ENCODE peak calls at places on chromosomes 4 and X, in ten cellular contexts. Y, G, Q, T, A, J, H, K, L and U are unnamed samples.

GRCh38 chrX:22686138-22686541 is 313.6 kb upstream of the DDX53 start:
- DNase-seq in Y (peak; percentile 35), G (no peak), Q (peak; percentile 61), T (no peak), A (no peak), J (no peak), H (no peak), K (no peak), L (no peak), U (no peak)

GRCh38 chr4:133597252-133597651 is 448.2 kb downstream of the PCDH10 start:
- DNase-seq in Y (no peak), G (no peak), Q (no peak), T (no peak), A (no peak), J (no peak), H (no peak), K (no peak), L (no peak), U (no peak)

GRCh38 chr4:44150091-44150576 is 298.5 kb downstream of the KCTD8 start:
- DNase-seq in Y (no peak), G (no peak), Q (no peak), T (no peak), A (no peak), J (no peak), H (no peak), K (no peak), L (no peak), U (no peak)

GRCh38 chr4:121594796-121595526 is 101.8 kb downstream of the ANXA5 start:
- DNase-seq in Y (no peak), G (no peak), Q (peak; percentile 64), T (peak; percentile 2), A (no peak), J (no peak), H (no peak), K (no peak), L (no peak), U (no peak)

GRCh38 chrX:39438603-39439602 is 637.6 kb downstream of the MID1IP1 start:
- DNase-seq in Y (no peak), G (no peak), Q (no peak), T (no peak), A (no peak), J (no peak), H (no peak), K (no peak), L (no peak), U (no peak)

GRCh38 chr4:40264995-40265909 is 68.4 kb downstream of the RHOH start:
- DNase-seq in Y (no peak), G (peak; percentile 20), Q (no peak), T (no peak), A (peak; percentile 37), J (no peak), H (no peak), K (no peak), L (peak; percentile 63), U (no peak)

GRCh38 chr4:2818351-2818939 is 25.2 kb upstream of the ADD1 start:
- DNase-seq in Y (no peak), G (no peak), Q (no peak), T (no peak), A (no peak), J (no peak), H (peak; percentile 80), K (no peak), L (no peak), U (no peak)

GRCh38 chrX:129932792-129933321 is 26.9 kb downstream of the UTP14A start:
- DNase-seq in Y (no peak), G (peak; percentile 32), Q (peak; percentile 71), T (peak; percentile 44), A (no peak), J (no peak), H (no peak), K (no peak), L (peak; percentile 26), U (peak; percentile 75)

GRCh38 chr4:79088991-79089705 is 149.9 kb upstream of the PAQR3 start:
- DNase-seq in Y (no peak), G (no peak), Q (no peak), T (no peak), A (no peak), J (no peak), H (no peak), K (no peak), L (no peak), U (no peak)

GRCh38 chr4:150337709-150338108 is 244.2 kb upstream of the MAB21L2 start:
- DNase-seq in Y (no peak), G (no peak), Q (no peak), T (no peak), A (no peak), J (no peak), H (no peak), K (no peak), L (no peak), U (no peak)

DNA sequence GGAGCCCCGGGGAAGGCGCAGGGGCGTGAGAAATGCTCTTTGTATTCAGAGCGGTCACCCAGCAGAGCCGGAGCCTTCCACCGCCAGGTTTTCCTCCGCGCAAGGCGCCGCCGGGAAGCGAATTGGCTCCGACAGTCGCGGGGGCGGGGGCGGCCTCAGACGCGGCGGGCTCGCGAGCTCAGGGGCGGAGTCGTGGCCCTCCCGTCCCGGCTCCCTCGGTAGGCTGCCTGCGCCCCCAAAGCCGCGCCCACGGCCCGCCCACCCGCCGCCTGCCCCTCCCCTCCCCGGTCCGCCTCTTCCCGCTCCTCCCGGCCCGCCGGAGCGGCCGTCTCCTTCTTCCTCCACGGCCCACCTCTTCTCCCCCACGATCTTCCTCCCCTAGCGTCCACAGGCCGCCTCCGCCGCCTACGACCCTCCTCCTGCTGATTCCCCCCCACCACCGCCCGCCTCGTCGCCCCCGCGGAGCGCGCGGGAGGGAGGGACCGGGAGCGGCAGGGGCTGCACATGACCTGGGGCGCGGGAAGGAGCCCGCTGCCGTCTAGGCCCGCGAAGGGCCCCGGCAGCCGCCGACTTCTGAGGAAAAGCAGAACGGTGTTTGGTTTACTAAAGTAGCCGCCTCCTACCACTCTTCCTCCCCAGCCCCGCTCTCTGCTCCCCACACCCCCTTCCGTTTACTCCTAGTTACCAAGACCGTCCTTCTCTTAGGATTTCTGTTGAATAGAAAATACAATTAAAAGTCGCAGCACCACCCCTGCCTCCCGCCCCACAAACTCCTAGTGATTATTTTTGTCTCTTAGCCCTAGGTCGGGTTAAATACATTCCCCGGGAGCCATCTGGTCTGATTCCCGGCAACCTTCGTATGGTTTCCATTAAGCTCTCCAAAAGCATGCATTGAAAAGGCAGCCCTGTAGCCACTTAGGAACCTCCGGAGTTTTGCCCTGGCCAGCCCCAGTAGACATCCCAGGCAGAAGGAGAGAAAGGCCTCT is 53.2 kb downstream of the C4orf51 start:
- DNase-seq in Y (peak; percentile 83), G (peak; percentile 96), Q (peak; percentile 98), T (peak; percentile 83), A (peak; percentile 96), J (peak; percentile 35), H (peak; percentile 93), K (peak; percentile 95), L (peak; percentile 95), U (peak; percentile 92)
- TF ChIP-seq POLR2A in Y (peak; percentile 68), G (peak; percentile 85), Q (peak; percentile 83), T (peak; percentile 16), A (no peak), J (peak; percentile 47), H (peak; percentile 85), K (peak; percentile 84), L (peak; percentile 77), U (peak; percentile 63)

DNA sequence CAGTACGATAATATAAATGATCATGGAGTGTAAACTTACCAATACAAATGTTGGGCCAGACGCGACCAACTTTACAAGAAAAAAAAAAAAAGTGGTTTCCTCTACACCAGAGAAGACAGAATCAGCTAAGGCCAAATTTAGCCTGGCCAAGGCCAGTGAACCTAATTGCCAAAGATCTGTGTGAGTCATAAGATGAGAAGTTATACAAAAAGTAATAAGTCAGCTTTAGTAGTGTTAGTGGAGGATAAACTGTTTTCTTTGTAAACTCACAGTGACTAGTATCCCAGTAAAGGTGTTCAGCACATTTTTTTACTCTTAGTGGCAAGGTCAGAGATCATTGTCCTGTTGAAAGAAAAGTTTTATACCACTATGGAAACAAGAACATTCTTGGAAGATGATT is 531.4 kb upstream of the TECRL start:
- DNase-seq in Y (no peak), G (no peak), Q (no peak), T (no peak), A (no peak), J (no peak), H (no peak), K (no peak), L (no peak), U (no peak)
- H3K4me3 ChIP-seq in Y (no peak overlapping the region), G (no peak overlapping the region), Q (no peak overlapping the region), T (no peak overlapping the region), A (no peak overlapping the region), J (no peak overlapping the region), H (no peak overlapping the region), K (no peak overlapping the region), L (no peak overlapping the region), U (no peak overlapping the region)

GRCh38 chr4:102546635-102547034 is 45.5 kb downstream of the NFKB1 start:
- DNase-seq in Y (no peak), G (no peak), Q (no peak), T (no peak), A (no peak), J (peak; percentile 65), H (no peak), K (no peak), L (no peak), U (no peak)

GRCh38 chr4:102541708-102542107 is 40.5 kb downstream of the NFKB1 start:
- DNase-seq in Y (no peak), G (no peak), Q (no peak), T (peak; percentile 1), A (no peak), J (no peak), H (peak; percentile 56), K (no peak), L (peak; percentile 20), U (no peak)

GRCh38 chr4:102547973-102548372 is 46.8 kb downstream of the NFKB1 start:
- DNase-seq in Y (no peak), G (no peak), Q (no peak), T (no peak), A (no peak), J (no peak), H (no peak), K (no peak), L (no peak), U (no peak)

GRCh38 chr4:102543529-102543928 is 42.4 kb downstream of the NFKB1 start:
- DNase-seq in Y (no peak), G (no peak), Q (no peak), T (no peak), A (no peak), J (no peak), H (no peak), K (no peak), L (no peak), U (no peak)

DNA sequence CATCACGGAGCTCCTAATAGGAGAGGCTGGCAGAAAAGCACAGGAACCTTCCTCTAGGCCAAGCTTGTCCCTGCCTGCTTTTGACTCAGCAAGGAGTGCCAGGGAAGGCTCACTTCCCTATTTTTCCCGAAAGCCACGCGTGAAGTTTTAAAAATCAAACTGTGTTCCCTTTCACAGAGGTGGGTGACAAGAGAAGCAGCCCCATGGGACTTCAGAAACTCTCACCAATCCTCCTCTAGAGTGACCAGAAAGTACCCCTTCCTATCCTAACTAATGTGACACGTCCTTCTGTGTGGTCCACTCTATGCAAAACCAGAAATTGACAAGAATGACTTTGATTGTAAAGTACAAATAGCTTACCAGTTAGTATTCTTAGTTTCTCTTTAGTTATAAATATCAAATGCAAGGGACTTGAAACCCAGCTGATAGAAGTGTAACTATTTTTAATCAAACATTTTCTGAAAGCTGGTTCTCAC is 41.9 kb downstream of the NFKB1 start:
- DNase-seq in Y (no peak), G (no peak), Q (no peak), T (no peak), A (no peak), J (peak; percentile 76), H (no peak), K (no peak), L (no peak), U (no peak)
- TF ChIP-seq EP300 in Y (no peak), G (no peak), Q (no peak), T (no peak), A (no peak), J (no peak), H (no peak), K (no peak), L (no peak), U (no peak)

GRCh38 chr4:99657801-99658200 is at the start of gene C4orf54:
- DNase-seq in Y (no peak), G (no peak), Q (no peak), T (no peak), A (no peak), J (no peak), H (no peak), K (no peak), L (no peak), U (no peak)
- TF ChIP-seq POLR2A in Y (no peak), G (no peak), Q (no peak), T (no peak), A (no peak), J (no peak), H (no peak), K (no peak), L (no peak), U (no peak)